ENCODE peak calls at places on chromosomes 3 and 15, in nine cellular contexts. X is neural progenitor cell; D is prostate gland; B is upper lobe of right lung; N is Peyer's patch; L is left ventricle myocardium inferior; A is stomach; M is naive thymus-derived CD4-positive, alpha-beta T cell; F is MM.1S. R is an unnamed sample. For H3K36me3 and H3K4me1, the result is how much of the 10 kb centered on the place peaks cover.

GRCh38 chr3:5646030-5646368 is 458.5 kb downstream of the EDEM1 start:
- DNase-seq in X (peak), D (no peak), B (no peak), N (no peak), L (no peak), A (no peak), M (no peak), F (no peak), R (no peak)

GRCh38 chr3:86865506-86865905 is 125.4 kb downstream of the VGLL3 start:
- DNase-seq in X (no peak), D (no peak), B (no peak), N (no peak), L (no peak), A (no peak), M (no peak), F (no peak), R (no peak)

GRCh38 chr15:71282086-71282485 is 166.8 kb downstream of the THSD4 start:
- DNase-seq in X (no peak), D (no peak), B (no peak), N (no peak), L (no peak), A (no peak), M (no peak), F (no peak), R (no peak)

GRCh38 chr3:196889844-196890243 is 22.1 kb downstream of the SENP5 start:
- DNase-seq in X (no peak), D (no peak), B (no peak), N (no peak), L (no peak), A (no peak), M (no peak), F (no peak), R (no peak)

GRCh38 chr3:16313955-16314645 is 49.1 kb downstream of the OXNAD1 start:
- DNase-seq in X (no peak), D (no peak), B (no peak), N (no peak), L (no peak), A (no peak), M (no peak), F (no peak), R (no peak)

GRCh38 chr15:72116680-72117447 is 1.1 kb downstream of the MYO9A start:
- DNase-seq in X (peak), D (peak), B (no peak), N (peak), L (peak), A (no peak), M (peak), F (no peak), R (peak)

GRCh38 chr3:160098946-160099626 is 110.5 kb downstream of the IL12A start:
- DNase-seq in X (no peak), D (no peak), B (no peak), N (no peak), L (no peak), A (no peak), M (no peak), F (no peak), R (no peak)

GRCh38 chr3:41212088-41212487 is 12.8 kb downstream of the CTNNB1 start:
- DNase-seq in X (no peak), D (no peak), B (no peak), N (no peak), L (no peak), A (no peak), M (no peak), F (no peak), R (no peak)

GRCh38 chr15:43912991-43913927 is 86.5 kb downstream of the WDR76 start:
- DNase-seq in X (no peak), D (no peak), B (no peak), N (no peak), L (no peak), A (no peak), M (no peak), F (no peak), R (peak)

DNA sequence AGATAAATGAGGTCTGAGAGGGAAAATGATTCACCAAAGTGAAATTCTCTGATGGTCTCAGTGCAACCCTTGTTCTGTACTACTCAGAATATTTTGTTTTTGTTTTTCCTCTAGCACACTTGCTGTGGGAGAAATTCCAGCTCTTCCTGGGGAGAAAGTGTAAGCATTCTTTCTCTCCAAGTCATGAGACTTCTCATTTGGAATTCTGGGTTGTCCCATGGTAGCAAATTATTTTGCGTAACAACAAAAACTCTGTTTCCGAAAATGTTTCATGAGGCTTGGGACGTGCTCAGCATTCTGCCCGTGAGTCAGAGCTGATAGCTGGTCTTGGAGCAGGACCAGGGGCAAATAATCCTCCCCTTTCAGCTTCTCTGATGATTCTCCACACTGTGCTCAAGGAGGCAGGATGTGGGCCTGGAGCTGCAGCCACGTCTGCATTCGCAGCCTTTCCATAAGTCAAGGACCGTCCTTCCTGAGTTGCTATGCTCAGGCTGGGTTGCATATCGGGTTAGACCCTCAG is 70.3 kb downstream of the SENP2 start:
- DNase-seq in X (no peak), D (no peak), B (no peak), N (no peak), L (peak), A (no peak), M (no peak), F (no peak), R (peak)
- H3K36me3 ChIP-seq in X (under half), D (under half), B (under half), N (under half), L (under half), A (half or more), M (under half), F (under half), R (under half)

GRCh38 chr3:35544976-35545375 is 94.3 kb upstream of the ARPP21 start:
- DNase-seq in X (no peak), D (no peak), B (no peak), N (no peak), L (no peak), A (no peak), M (no peak), F (no peak), R (no peak)

DNA sequence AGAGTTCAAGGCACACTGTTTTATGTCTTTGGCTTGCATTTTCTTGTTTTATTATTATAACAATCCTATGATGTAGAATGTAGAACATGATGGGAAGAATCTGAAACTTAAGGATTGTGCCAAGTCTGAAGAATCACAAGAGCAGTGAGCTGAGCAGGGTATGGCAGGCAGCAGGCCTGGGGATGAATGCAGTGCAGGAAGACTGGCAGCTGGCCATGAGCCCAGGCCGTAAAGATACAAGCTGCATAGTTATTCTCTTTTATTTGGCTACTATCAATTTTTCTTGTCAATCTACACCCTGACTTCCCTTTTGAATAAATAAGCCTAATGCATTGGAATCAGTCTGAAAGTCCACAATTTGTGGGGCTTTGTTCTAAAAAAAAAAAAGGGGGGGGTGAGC is 89.6 kb upstream of the ARPP21 start:
- DNase-seq in X (no peak), D (peak), B (no peak), N (no peak), L (no peak), A (no peak), M (no peak), F (no peak), R (no peak)
- H3K4me1 ChIP-seq in X (under half), D (under half), B (under half), N (under half), L (under half), A (under half), M (under half), F (under half), R (under half)

GRCh38 chr15:50244153-50244552 is 21.4 kb downstream of the HDC start:
- DNase-seq in X (no peak), D (no peak), B (no peak), N (no peak), L (no peak), A (no peak), M (no peak), F (no peak), R (no peak)
- H3K36me3 ChIP-seq in X (under half), D (under half), B (under half), N (under half), L (under half), A (under half), M (under half), F (under half), R (under half)

GRCh38 chr15:58548308-58549012 is 116.7 kb downstream of the LIPC start:
- DNase-seq in X (no peak), D (no peak), B (peak), N (peak), L (no peak), A (peak), M (no peak), F (no peak), R (no peak)
- H3K4me1 ChIP-seq in X (under half), D (under half), B (under half), N (under half), L (half or more), A (under half), M (under half), F (under half), R (under half)

DNA sequence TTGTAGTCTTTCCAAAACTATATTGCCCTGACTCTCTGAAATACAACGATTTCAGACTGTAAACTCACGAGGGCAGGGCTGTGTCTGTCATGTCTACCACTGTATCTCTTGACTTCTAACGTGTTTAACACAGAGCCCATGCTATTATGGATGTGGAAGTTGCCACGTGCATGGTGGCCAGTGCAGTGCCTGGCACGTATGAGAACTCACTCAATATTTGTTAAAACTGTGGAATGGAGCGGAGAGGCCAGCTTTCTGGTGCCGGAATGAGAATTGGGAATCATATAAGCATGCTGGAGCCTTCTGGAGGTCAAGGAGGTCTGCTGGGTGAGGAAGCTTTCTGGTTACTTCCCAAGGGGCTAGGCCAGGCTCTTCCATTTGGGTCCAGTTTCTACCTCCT is 220.6 kb upstream of the LYSMD4 start:
- DNase-seq in X (no peak), D (peak), B (no peak), N (no peak), L (no peak), A (no peak), M (no peak), F (no peak), R (no peak)
- H3K36me3 ChIP-seq in X (under half), D (under half), B (under half), N (under half), L (under half), A (under half), M (under half), F (under half), R (under half)

GRCh38 chr3:171829841-171830559 is 13.1 kb upstream of the TMEM212 start:
- DNase-seq in X (peak), D (peak), B (peak), N (peak), L (peak), A (peak), M (no peak), F (peak), R (peak)

GRCh38 chr3:171827385-171827784 is 15.8 kb upstream of the TMEM212 start:
- DNase-seq in X (no peak), D (no peak), B (no peak), N (no peak), L (no peak), A (no peak), M (no peak), F (no peak), R (no peak)

GRCh38 chr3:171828852-171829770 is 14.0 kb upstream of the TMEM212 start:
- DNase-seq in X (no peak), D (no peak), B (no peak), N (no peak), L (no peak), A (no peak), M (no peak), F (no peak), R (no peak)

GRCh38 chr3:171825222-171825828 is 15.0 kb upstream of the PLD1 start:
- DNase-seq in X (no peak), D (no peak), B (no peak), N (no peak), L (no peak), A (no peak), M (no peak), F (no peak), R (no peak)

GRCh38 chr3:171827836-171828458 is 15.2 kb upstream of the TMEM212 start:
- DNase-seq in X (no peak), D (no peak), B (no peak), N (no peak), L (no peak), A (no peak), M (no peak), F (no peak), R (no peak)
- H3K4me1 ChIP-seq in X (under half), D (under half), B (under half), N (under half), L (under half), A (under half), M (under half), F (under half), R (under half)

DNA sequence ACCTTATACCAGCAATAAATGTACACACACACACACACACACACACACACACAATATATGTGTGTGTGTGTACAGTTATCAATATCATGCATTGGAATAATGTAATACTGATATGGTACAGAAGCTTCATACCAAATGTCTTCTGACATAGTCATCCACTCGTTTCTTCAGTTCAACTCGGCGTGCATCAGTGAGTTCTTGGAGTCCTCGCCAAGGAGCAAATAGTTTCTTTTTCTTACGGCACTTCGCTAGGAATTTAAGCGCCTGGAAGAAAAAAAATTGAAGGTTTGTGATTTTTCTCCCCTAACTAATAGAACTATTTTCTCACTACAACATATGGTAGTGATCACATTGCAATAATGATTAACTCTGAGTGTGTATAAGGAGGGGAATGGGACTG is 32.1 kb upstream of the GOLGB1 start:
- DNase-seq in X (no peak), D (no peak), B (no peak), N (no peak), L (no peak), A (no peak), M (no peak), F (no peak), R (no peak)
- H3K36me3 ChIP-seq in X (under half), D (under half), B (half or more), N (under half), L (half or more), A (half or more), M (under half), F (under half), R (half or more)

GRCh38 chr3:13085846-13086179 is 12.6 kb upstream of the IQSEC1 start:
- DNase-seq in X (no peak), D (no peak), B (no peak), N (no peak), L (no peak), A (no peak), M (no peak), F (no peak), R (no peak)
- H3K4me1 ChIP-seq in X (under half), D (under half), B (under half), N (under half), L (under half), A (under half), M (under half), F (under half), R (under half)

GRCh38 chr15:39969871-39970270 is 36.0 kb downstream of the EIF2AK4 start:
- DNase-seq in X (no peak), D (no peak), B (peak), N (peak), L (peak), A (peak), M (no peak), F (no peak), R (peak)
- H3K36me3 ChIP-seq in X (under half), D (under half), B (half or more), N (under half), L (half or more), A (half or more), M (under half), F (under half), R (under half)